ENCODE peak calls at places on chromosomes 11 and 22, in nine cellular contexts. C, H, N, E, Q, T, D, O and R are unnamed samples.

GRCh38 chr22:20857838-20858614 is 585 bp downstream of the PI4KA start:
- DNase-seq in C (peak), H (no peak), N (peak), E (peak), Q (peak), T (peak), D (peak), O (peak), R (peak)

GRCh38 chr11:69014084-69014935 is 1.3 kb upstream of the MRGPRF start:
- DNase-seq in C (no peak), H (no peak), N (no peak), E (peak), Q (no peak), T (peak), D (peak), O (peak), R (no peak)

GRCh38 chr11:35276396-35276795 is 137.4 kb downstream of the CD44 start:
- DNase-seq in C (no peak), H (no peak), N (no peak), E (no peak), Q (no peak), T (peak), D (no peak), O (no peak), R (no peak)

GRCh38 chr11:129425214-129425613 is 49.6 kb downstream of the BARX2 start:
- DNase-seq in C (no peak), H (no peak), N (no peak), E (no peak), Q (no peak), T (no peak), D (no peak), O (no peak), R (no peak)

GRCh38 chr11:107777094-107777493 is 65.2 kb upstream of the SLN start:
- DNase-seq in C (no peak), H (no peak), N (no peak), E (no peak), Q (no peak), T (no peak), D (no peak), O (no peak), R (no peak)

GRCh38 chr11:90449643-90450042 is 226.8 kb upstream of the CHORDC1 start:
- DNase-seq in C (no peak), H (no peak), N (no peak), E (no peak), Q (no peak), T (no peak), D (no peak), O (no peak), R (no peak)

GRCh38 chr22:25840162-25840561 is 98.2 kb downstream of the MYO18B start:
- DNase-seq in C (no peak), H (no peak), N (no peak), E (no peak), Q (no peak), T (no peak), D (peak), O (peak), R (no peak)

GRCh38 chr11:75365711-75366181 is 14.3 kb upstream of the ARRB1 start:
- DNase-seq in C (no peak), H (no peak), N (peak), E (no peak), Q (no peak), T (peak), D (no peak), O (no peak), R (peak)

GRCh38 chr11:63915961-63916836 is 765 bp downstream of the RCOR2 start:
- DNase-seq in C (peak), H (no peak), N (peak), E (peak), Q (no peak), T (peak), D (peak), O (peak), R (no peak)

DNA sequence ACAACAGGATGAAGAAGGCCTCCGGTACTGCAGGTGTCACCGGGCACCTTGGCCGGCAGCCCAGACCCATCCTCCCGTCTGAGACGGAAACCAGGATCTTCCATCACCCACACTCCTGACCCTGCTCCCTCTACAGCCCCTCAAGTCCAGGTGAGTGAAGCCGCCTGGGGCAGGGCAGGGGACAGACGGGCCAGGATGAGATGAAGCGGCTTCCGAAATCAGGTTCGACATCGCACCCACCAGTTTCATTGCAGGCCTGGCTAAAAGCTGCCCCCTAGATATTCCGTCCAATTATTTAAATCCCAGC is 639.1 kb downstream of the TBC1D22A start:
- DNase-seq in C (no peak), H (no peak), N (no peak), E (no peak), Q (no peak), T (no peak), D (peak), O (no peak), R (no peak)
- TF ChIP-seq CTCF in C (no peak), H (no peak), N (no peak), E (no peak), Q (no peak), T (no peak), D (no peak), O (no peak), R (no peak)

GRCh38 chr22:50150161-50151129 is 20.1 kb upstream of the PANX2 start:
- DNase-seq in C (no peak), H (no peak), N (no peak), E (no peak), Q (no peak), T (no peak), D (no peak), O (no peak), R (no peak)

GRCh38 chr22:50151571-50152537 is 18.7 kb upstream of the PANX2 start:
- DNase-seq in C (no peak), H (no peak), N (no peak), E (no peak), Q (no peak), T (no peak), D (no peak), O (no peak), R (no peak)

GRCh38 chr22:50148166-50148500 is 22.4 kb upstream of the PANX2 start:
- DNase-seq in C (no peak), H (no peak), N (no peak), E (no peak), Q (no peak), T (no peak), D (no peak), O (no peak), R (no peak)

GRCh38 chr22:50146440-50147228 is 23.9 kb upstream of the PANX2 start:
- DNase-seq in C (no peak), H (no peak), N (peak), E (peak), Q (no peak), T (peak), D (no peak), O (peak), R (peak)

GRCh38 chr22:50148991-50149721 is 21.4 kb upstream of the PANX2 start:
- DNase-seq in C (peak), H (peak), N (peak), E (no peak), Q (no peak), T (peak), D (peak), O (peak), R (peak)
- TF ChIP-seq CTCF in C (peak), H (peak), N (peak), E (no peak), Q (peak), T (peak), D (peak), O (peak), R (peak)

GRCh38 chr11:119153049-119153818 is 4.4 kb downstream of the ABCG4 start:
- DNase-seq in C (peak), H (no peak), N (no peak), E (no peak), Q (no peak), T (no peak), D (no peak), O (no peak), R (no peak)
- TF ChIP-seq CTCF in C (no peak), H (peak), N (no peak), E (no peak), Q (no peak), T (peak), D (no peak), O (peak), R (peak)

DNA sequence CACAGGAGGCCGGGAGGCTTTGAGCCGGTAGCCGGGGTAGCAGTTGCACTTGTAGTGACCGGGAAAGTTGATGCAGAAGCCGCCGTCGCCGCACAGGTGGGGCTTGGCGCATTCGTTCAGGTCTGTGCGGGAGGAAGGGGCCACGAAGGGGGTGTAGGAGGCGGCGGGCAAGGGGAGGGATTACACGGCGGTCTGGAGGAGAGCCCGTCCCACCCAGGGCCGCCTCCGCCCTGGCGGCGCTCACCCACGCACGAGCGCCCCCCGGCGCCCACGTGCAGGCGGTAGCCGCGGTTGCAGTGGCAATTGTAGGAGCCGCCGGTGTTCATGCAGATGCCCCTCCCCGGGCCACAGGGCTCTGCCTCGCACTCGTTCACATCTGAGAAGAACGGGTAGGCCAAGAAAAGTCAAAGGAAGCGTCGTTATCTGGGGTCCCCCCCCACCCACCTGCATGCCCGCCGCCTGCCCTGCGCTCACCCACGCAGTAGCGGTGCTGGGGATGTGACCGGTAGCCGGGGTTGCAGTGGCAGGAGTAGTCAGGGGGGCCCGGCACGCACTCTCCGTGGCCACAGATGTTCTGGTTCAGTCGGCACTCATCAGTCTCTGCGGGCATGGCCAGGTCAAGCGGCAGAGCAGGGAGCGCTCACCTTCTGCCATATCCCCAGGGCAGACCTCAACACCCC is 10.6 kb downstream of the LTBP3 start:
- DNase-seq in C (no peak), H (no peak), N (no peak), E (no peak), Q (no peak), T (no peak), D (peak), O (no peak), R (no peak)
- TF ChIP-seq CTCF in C (no peak), H (no peak), N (no peak), E (no peak), Q (no peak), T (no peak), D (no peak), O (no peak), R (no peak)